ENCODE peak calls at places on chromosomes 16 and 17, in eight cellular contexts. P, T, H, N, E, W, D and G are unnamed samples.

GRCh38 chr17:70327723-70328122 is 158.4 kb downstream of the KCNJ2 start:
- DNase-seq in P (no peak), T (no peak), H (no peak), N (no peak), E (no peak), W (no peak), D (no peak), G (no peak)

GRCh38 chr17:8976638-8977037 is 11.1 kb upstream of the PIK3R5 start:
- DNase-seq in P (no peak), T (no peak), H (no peak), N (no peak), E (no peak), W (no peak), D (no peak), G (no peak)

GRCh38 chr17:7674934-7675333 is 12.4 kb downstream of the TP53 start:
- DNase-seq in P (no peak), T (no peak), H (no peak), N (no peak), E (no peak), W (no peak), D (no peak), G (no peak)

GRCh38 chr17:58228679-58229078 is 9.6 kb upstream of the MKS1 start:
- DNase-seq in P (no peak), T (no peak), H (no peak), N (no peak), E (no peak), W (no peak), D (no peak), G (no peak)

GRCh38 chr16:53035176-53035942 is 17.3 kb downstream of the CHD9NB start:
- DNase-seq in P (no peak), T (no peak), H (no peak), N (no peak), E (no peak), W (no peak), D (no peak), G (no peak)

GRCh38 chr17:17156107-17156506 is 50.0 kb downstream of the PLD6 start:
- DNase-seq in P (no peak), T (no peak), H (no peak), N (peak; percentile 66), E (peak; percentile 75), W (peak; percentile 44), D (peak; percentile 34), G (peak; percentile 80)

GRCh38 chr16:1678500-1679098 is 520 bp downstream of the JPT2 start:
- DNase-seq in P (peak; percentile 31), T (peak; percentile 72), H (peak; percentile 72), N (peak; percentile 23), E (peak; percentile 48), W (no peak), D (no peak), G (peak; percentile 57)

GRCh38 chr16:86680661-86681439 is 102.5 kb downstream of the FOXL1 start:
- DNase-seq in P (no peak), T (no peak), H (no peak), N (peak; percentile 29), E (no peak), W (no peak), D (no peak), G (peak; percentile 55)

GRCh38 chr17:2689411-2690164 is 22.0 kb downstream of the CLUH start:
- DNase-seq in P (no peak), T (peak; percentile 59), H (peak; percentile 61), N (no peak), E (no peak), W (no peak), D (no peak), G (no peak)

GRCh38 chr17:40559016-40559853 is 6.0 kb downstream of the CCR7 start:
- DNase-seq in P (peak; percentile 84), T (no peak), H (peak; percentile 62), N (peak; percentile 47), E (no peak), W (no peak), D (no peak), G (no peak)

GRCh38 chr17:76161113-76161512 is 20.1 kb upstream of the FOXJ1 start:
- DNase-seq in P (no peak), T (no peak), H (no peak), N (peak; percentile 7), E (no peak), W (no peak), D (no peak), G (no peak)

GRCh38 chr16:21611546-21612384 is 12.4 kb downstream of the METTL9 start:
- DNase-seq in P (no peak), T (no peak), H (no peak), N (peak; percentile 25), E (peak; percentile 37), W (no peak), D (no peak), G (no peak)

GRCh38 chr16:21611178-21611545 is 11.8 kb downstream of the METTL9 start:
- DNase-seq in P (no peak), T (no peak), H (no peak), N (peak; percentile 64), E (peak; percentile 49), W (no peak), D (no peak), G (no peak)

GRCh38 chr16:21613361-21613760 is 14.0 kb downstream of the METTL9 start:
- DNase-seq in P (no peak), T (no peak), H (no peak), N (no peak), E (no peak), W (no peak), D (no peak), G (no peak)

GRCh38 chr16:21618261-21618660 is 18.9 kb downstream of the METTL9 start:
- DNase-seq in P (no peak), T (no peak), H (no peak), N (no peak), E (no peak), W (no peak), D (no peak), G (no peak)

DNA sequence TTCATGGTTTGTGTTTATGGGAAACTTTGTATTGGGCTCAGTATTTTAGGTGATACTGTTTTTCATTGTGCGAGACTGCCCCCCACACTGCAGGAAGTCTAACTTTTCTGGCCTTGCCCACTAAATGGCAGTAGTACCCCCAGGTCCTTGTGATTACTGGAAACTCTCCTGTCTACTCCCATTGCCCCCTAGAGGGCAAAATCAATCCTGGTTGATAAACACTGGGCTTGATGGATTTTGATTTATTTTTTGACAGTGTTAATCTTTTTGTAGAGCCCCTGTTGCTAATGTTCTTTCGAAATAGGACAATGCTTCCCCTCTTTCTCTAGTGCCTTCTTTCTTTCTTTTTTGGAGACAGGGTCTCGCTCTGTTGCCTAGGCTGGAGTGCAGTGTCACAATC is 15.5 kb downstream of the METTL9 start:
- DNase-seq in P (no peak), T (no peak), H (no peak), N (no peak), E (no peak), W (no peak), D (no peak), G (no peak)
- H3K4me3 ChIP-seq in P (no peak overlapping the region), T (no peak overlapping the region), H (no peak overlapping the region), N (no peak overlapping the region), E (no peak overlapping the region), W (no peak overlapping the region), D (no peak overlapping the region), G (no peak overlapping the region)

DNA sequence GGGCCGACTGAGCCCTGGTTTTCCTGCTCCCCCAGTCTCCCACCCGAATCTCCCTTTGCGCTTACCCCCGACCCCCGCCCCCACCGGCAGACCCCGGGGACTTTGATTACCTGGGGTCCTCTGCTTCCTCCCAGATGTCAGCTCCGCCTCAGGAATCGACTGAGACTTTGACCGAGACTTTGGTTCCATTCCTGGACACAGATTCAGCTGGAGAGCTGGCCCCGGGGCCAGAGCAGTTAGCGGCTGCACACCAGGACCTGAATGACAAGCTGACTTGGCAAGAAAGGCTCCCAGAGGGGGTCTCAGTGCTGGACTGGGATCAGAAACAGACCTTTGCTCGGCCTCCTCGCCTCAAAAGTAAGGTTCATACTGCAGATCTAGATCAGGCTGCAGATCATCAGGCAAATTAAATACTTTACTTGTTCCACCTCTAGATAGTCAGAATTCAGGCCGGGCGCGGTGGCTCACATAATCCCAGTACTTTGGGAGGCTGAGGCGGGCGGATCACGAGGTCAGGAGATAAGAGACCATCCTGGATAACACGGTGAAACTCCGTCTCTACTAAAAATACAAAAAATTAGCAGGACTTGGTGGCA is 60.3 kb upstream of the FBXO47 start:
- DNase-seq in P (no peak), T (no peak), H (peak; percentile 60), N (no peak), E (no peak), W (no peak), D (no peak), G (no peak)
- H3K4me3 ChIP-seq in P (peak overlapping the region; percentile 36), T (peak overlapping the region; percentile 49), H (peak overlapping the region; percentile 54), N (peak overlapping the region; percentile 21), E (peak overlapping the region; percentile 40), W (peak overlapping the region; percentile 36), D (no peak overlapping the region), G (peak overlapping the region; percentile 34)

DNA sequence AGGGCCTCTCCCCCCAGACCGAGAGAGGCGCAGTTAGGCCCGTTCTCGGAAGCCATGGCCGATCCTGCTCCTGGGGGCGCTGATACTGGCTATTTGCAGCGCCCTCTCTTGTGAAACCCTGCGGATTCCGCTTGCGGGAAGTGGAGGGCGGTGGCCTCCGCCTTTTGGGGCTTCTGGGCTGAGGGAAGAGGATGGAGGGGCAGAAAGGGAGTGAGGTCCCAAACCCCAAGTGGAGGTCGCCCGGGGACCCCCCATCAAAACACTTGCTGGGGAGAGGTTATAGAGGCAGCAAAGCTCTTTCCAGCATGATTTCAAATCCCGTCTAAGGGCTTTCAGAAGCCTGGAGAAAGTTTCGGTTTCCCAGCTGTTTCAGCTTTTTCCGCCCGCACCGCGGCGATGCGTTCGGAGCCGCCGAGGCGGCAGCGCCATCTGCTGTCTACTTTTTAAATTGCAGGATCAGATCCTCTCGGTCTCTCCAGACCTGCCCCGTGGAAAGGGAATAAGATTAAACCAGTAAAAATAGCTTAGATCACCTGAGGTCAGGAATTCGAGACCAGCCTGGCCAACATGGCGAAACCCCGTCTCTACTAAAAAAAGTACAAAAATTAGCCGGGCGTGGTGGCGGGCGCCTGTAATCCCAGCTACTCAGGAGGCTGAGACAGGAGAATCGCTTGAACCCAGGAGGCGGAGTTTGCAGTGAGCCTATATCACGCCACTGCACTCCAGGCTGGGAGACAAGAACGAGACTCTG is 15.8 kb downstream of the SNX20 start:
- DNase-seq in P (peak; percentile 85), T (peak; percentile 87), H (peak; percentile 88), N (peak; percentile 76), E (peak; percentile 60), W (peak; percentile 32), D (peak; percentile 70), G (peak; percentile 34)
- H3K4me3 ChIP-seq in P (peak overlapping the region; percentile 39), T (peak overlapping the region; percentile 30), H (peak overlapping the region; percentile 62), N (peak overlapping the region; percentile 58), E (peak overlapping the region; percentile 64), W (peak overlapping the region; percentile 57), D (no peak overlapping the region), G (peak overlapping the region; percentile 27)

GRCh38 chr16:69821844-69822173 is 59.7 kb downstream of the WWP2 start:
- DNase-seq in P (no peak), T (no peak), H (no peak), N (no peak), E (no peak), W (no peak), D (no peak), G (no peak)

GRCh38 chr16:69823831-69824563 is 61.9 kb downstream of the WWP2 start:
- DNase-seq in P (peak; percentile 58), T (peak; percentile 63), H (peak; percentile 80), N (peak; percentile 8), E (no peak), W (no peak), D (no peak), G (no peak)

GRCh38 chr16:69818811-69819587 is 56.9 kb downstream of the WWP2 start:
- DNase-seq in P (no peak), T (no peak), H (no peak), N (no peak), E (no peak), W (no peak), D (no peak), G (no peak)

GRCh38 chr16:69822174-69822935 is 60.2 kb downstream of the WWP2 start:
- DNase-seq in P (no peak), T (no peak), H (no peak), N (no peak), E (no peak), W (no peak), D (no peak), G (no peak)

GRCh38 chr16:69820926-69821541 is 58.9 kb downstream of the WWP2 start:
- DNase-seq in P (no peak), T (no peak), H (no peak), N (peak; percentile 6), E (peak; percentile 79), W (no peak), D (no peak), G (peak; percentile 69)
- H3K4me3 ChIP-seq in P (no peak overlapping the region), T (no peak overlapping the region), H (no peak overlapping the region), N (no peak overlapping the region), E (peak overlapping the region; percentile 50), W (peak overlapping the region; percentile 29), D (no peak overlapping the region), G (no peak overlapping the region)